ENCODE peak calls at places on chromosome 15, in six cellular contexts. B is amygdala; S is non-pigmented ciliary epithelial cell; P is GM10248; K is stimulated activated CD4-positive, alpha-beta T cell treated with anti-CD3 and anti-CD28 coated beads, Interleukin-4, amount 100 ng/mL, for 1 hour; O is left ventricle myocardium superior. U is an unnamed sample.
A peak's percentile ranks its signal among the peaks of the same experiment; 100 is the strongest.

GRCh38 chr15:66107070-66107469 is 146.5 kb downstream of the MEGF11 start:
- DNase-seq in B (no peak), S (no peak), P (no peak), O (no peak), K (no peak), U (no peak)

GRCh38 chr15:38349251-38349650 is 96.6 kb downstream of the SPRED1 start:
- DNase-seq in B (no peak), O (no peak), K (no peak), P (no peak), S (peak; percentile 19), U (no peak)

GRCh38 chr15:68184616-68185470 is 20.3 kb downstream of the CALML4 start:
- DNase-seq in O (no peak), K (no peak), P (no peak), S (no peak), B (no peak), U (no peak)

GRCh38 chr15:42704492-42704926 is 32.4 kb downstream of the CDAN1 start:
- DNase-seq in S (peak; percentile 38), P (peak; percentile 75), B (peak; percentile 31), K (peak; percentile 45), O (peak; percentile 47), U (peak; percentile 65)

GRCh38 chr15:85649372-85649771 is 145.4 kb downstream of the KLHL25 start:
- DNase-seq in P (peak; percentile 35), B (no peak), S (no peak), K (no peak), O (no peak), U (peak; percentile 74)

GRCh38 chr15:63554337-63554927 is 42.8 kb upstream of the FBXL22 start:
- DNase-seq in S (no peak), K (no peak), P (no peak), B (no peak), O (no peak), U (no peak)

GRCh38 chr15:60477991-60478632 is 830 bp downstream of the ICE2 start:
- DNase-seq in P (peak; percentile 10), B (no peak), O (no peak), K (no peak), S (no peak), U (peak; percentile 21)

GRCh38 chr15:43516801-43517353 is 531 bp upstream of the MAP1A start:
- DNase-seq in B (peak; percentile 52), K (no peak), O (no peak), S (peak; percentile 55), P (no peak), U (no peak)

GRCh38 chr15:44735482-44736260 is 657 bp upstream of the TRIM69 start:
- DNase-seq in S (no peak), B (no peak), O (peak; percentile 47), P (peak; percentile 23), K (peak; percentile 55), U (no peak)

GRCh38 chr15:64877435-64877834 is 34.3 kb upstream of the ANKDD1A start:
- DNase-seq in P (no peak), S (no peak), B (peak; percentile 60), K (no peak), O (peak; percentile 84), U (no peak)

GRCh38 chr15:63818628-63819027 is 15.1 kb downstream of the HERC1 start:
- DNase-seq in K (no peak), O (no peak), P (no peak), B (no peak), S (no peak), U (no peak)

GRCh38 chr15:41429003-41429890 is 12.4 kb downstream of the RTF1 start:
- DNase-seq in K (no peak), B (no peak), P (peak; percentile 60), O (no peak), S (no peak), U (no peak)

GRCh38 chr15:40843885-40844542 is at the start of gene SPINT1:
- DNase-seq in B (no peak), K (peak; percentile 82), O (peak; percentile 38), P (peak; percentile 61), S (no peak), U (no peak)

GRCh38 chr15:81178365-81178764 is 18.3 kb upstream of the IL16 start:
- DNase-seq in O (no peak), B (no peak), S (no peak), P (no peak), K (no peak), U (no peak)

GRCh38 chr15:101127503-101128076 is 124.3 kb downstream of the CHSY1 start:
- DNase-seq in B (peak; percentile 32), K (peak; percentile 48), O (peak; percentile 82), S (peak; percentile 79), P (peak; percentile 61), U (peak; percentile 24)